ENCODE peak calls at places on chromosomes 13 and 19, in seven cellular contexts. Q is HepG2, O is IMR-90, A is esophagus squamous epithelium, R is ovary, E is A549, P is uterus. K is an unnamed sample.

GRCh38 chr13:94182185-94182761 is 297.2 kb downstream of the DCT start:
- DNase-seq in Q (no peak), O (no peak), A (no peak), R (no peak), E (no peak), P (no peak), K (no peak)

GRCh38 chr19:40423938-40424337 is 1.9 kb downstream of the SERTAD1 start:
- DNase-seq in Q (no peak), O (no peak), A (no peak), R (no peak), E (no peak), P (no peak), K (no peak)

GRCh38 chr13:21670006-21670882 is 629 bp upstream of the FGF9 start:
- DNase-seq in Q (no peak), O (peak), A (no peak), R (peak), E (peak), P (peak), K (peak)

GRCh38 chr19:45163156-45163555 is 2.4 kb upstream of the NKPD1 start:
- DNase-seq in Q (no peak), O (no peak), A (no peak), R (no peak), E (no peak), P (no peak), K (no peak)

GRCh38 chr19:55526216-55527196 is 10.4 kb downstream of the SBK2 start:
- DNase-seq in Q (peak), O (peak), A (no peak), R (no peak), E (peak), P (peak), K (peak)

GRCh38 chr13:51380269-51380668 is 40.8 kb downstream of the SERPINE3 start:
- DNase-seq in Q (no peak), O (peak), A (no peak), R (no peak), E (no peak), P (no peak), K (no peak)

GRCh38 chr13:35723820-35724219 is 247.3 kb upstream of the MAB21L1 start:
- DNase-seq in Q (peak), O (peak), A (no peak), R (peak), E (no peak), P (no peak), K (no peak)

GRCh38 chr13:25489238-25489637 is 117.5 kb downstream of the ATP8A2 start:
- DNase-seq in Q (no peak), O (no peak), A (no peak), R (no peak), E (no peak), P (no peak), K (no peak)

GRCh38 chr19:42420055-42420544 is 7.1 kb downstream of the LIPE start:
- DNase-seq in Q (peak), O (peak), A (no peak), R (no peak), E (peak), P (no peak), K (no peak)

GRCh38 chr13:49305824-49306425 is 58.2 kb downstream of the CDADC1 start:
- DNase-seq in Q (no peak), O (no peak), A (no peak), R (no peak), E (no peak), P (no peak), K (no peak)

GRCh38 chr19:32830231-32831014 is 39.1 kb downstream of the SLC7A9 start:
- DNase-seq in Q (no peak), O (peak), A (no peak), R (no peak), E (no peak), P (no peak), K (no peak)

GRCh38 chr19:23762884-23763711 is 4.4 kb upstream of the ZNF681 start:
- DNase-seq in Q (no peak), O (peak), A (peak), R (peak), E (no peak), P (peak), K (peak)

GRCh38 chr13:35714588-35714987 is 238.1 kb upstream of the MAB21L1 start:
- DNase-seq in Q (no peak), O (no peak), A (no peak), R (no peak), E (no peak), P (no peak), K (no peak)

GRCh38 chr19:11418518-11419506 is at the start of gene RGL3:
- DNase-seq in Q (no peak), O (no peak), A (no peak), R (no peak), E (no peak), P (no peak), K (peak)

GRCh38 chr19:58456111-58456510 is 4.7 kb downstream of the ZNF324B start:
- DNase-seq in Q (no peak), O (no peak), A (no peak), R (no peak), E (no peak), P (no peak), K (no peak)

GRCh38 chr13:38180670-38181069 is 169.0 kb upstream of the UFM1 start:
- DNase-seq in Q (no peak), O (no peak), A (no peak), R (no peak), E (no peak), P (no peak), K (no peak)

GRCh38 chr13:93628136-93628535 is 401.5 kb downstream of the GPC6 start:
- DNase-seq in Q (no peak), O (no peak), A (no peak), R (no peak), E (no peak), P (no peak), K (no peak)

GRCh38 chr13:98447881-98448641 is 128.8 kb downstream of the STK24 start:
- DNase-seq in Q (no peak), O (no peak), A (no peak), R (peak), E (peak), P (no peak), K (peak)

GRCh38 chr13:110419391-110419791 is 112.3 kb downstream of the COL4A2 start:
- DNase-seq in Q (peak), O (no peak), A (no peak), R (no peak), E (peak), P (no peak), K (no peak)

GRCh38 chr19:41893899-41894298 is 10.9 kb downstream of the ARHGEF1 start:
- DNase-seq in Q (peak), O (peak), A (no peak), R (no peak), E (peak), P (no peak), K (no peak)

GRCh38 chr13:75787249-75787940 is 151.3 kb downstream of the LMO7 start:
- DNase-seq in Q (no peak), O (peak), A (no peak), R (no peak), E (peak), P (no peak), K (no peak)

GRCh38 chr13:90696254-90696653 is 651.2 kb upstream of the MIR17HG start:
- DNase-seq in Q (no peak), O (peak), A (no peak), R (no peak), E (peak), P (no peak), K (no peak)

GRCh38 chr13:99662678-99663077 is 161.4 kb downstream of the TM9SF2 start:
- DNase-seq in Q (peak), O (no peak), A (no peak), R (no peak), E (no peak), P (no peak), K (no peak)

GRCh38 chr13:106612688-106613087 is 44.8 kb upstream of the ARGLU1 start:
- DNase-seq in Q (no peak), O (peak), A (no peak), R (peak), E (no peak), P (peak), K (peak)

GRCh38 chr13:99301913-99302636 is 5.1 kb downstream of the GPR183 start:
- DNase-seq in Q (no peak), O (no peak), A (no peak), R (no peak), E (no peak), P (no peak), K (no peak)

GRCh38 chr19:44745386-44745831 is 3.1 kb upstream of the BCL3 start:
- DNase-seq in Q (no peak), O (peak), A (no peak), R (peak), E (peak), P (peak), K (no peak)

GRCh38 chr13:29934531-29935308 is 84.3 kb upstream of the UBL3 start:
- DNase-seq in Q (no peak), O (no peak), A (no peak), R (no peak), E (no peak), P (no peak), K (no peak)

GRCh38 chr13:32202268-32202667 is 112.9 kb downstream of the ZAR1L start:
- DNase-seq in Q (no peak), O (no peak), A (no peak), R (no peak), E (no peak), P (no peak), K (no peak)

GRCh38 chr13:36432106-36432544 is at the start of gene CCNA1:
- DNase-seq in Q (no peak), O (no peak), A (no peak), R (peak), E (peak), P (peak), K (peak)

GRCh38 chr13:84211048-84211447 is 328.8 kb upstream of the SLITRK1 start:
- DNase-seq in Q (no peak), O (no peak), A (no peak), R (no peak), E (no peak), P (no peak), K (no peak)

GRCh38 chr13:44267966-44268365 is 105.7 kb upstream of the SERP2 start:
- DNase-seq in Q (no peak), O (peak), A (no peak), R (no peak), E (peak), P (no peak), K (no peak)

GRCh38 chr19:55044286-55044685 is 6.2 kb upstream of the GP6 start:
- DNase-seq in Q (no peak), O (no peak), A (no peak), R (no peak), E (no peak), P (no peak), K (no peak)

GRCh38 chr19:38003427-38004099 is 96.6 kb downstream of the SIPA1L3 start:
- DNase-seq in Q (no peak), O (peak), A (no peak), R (peak), E (no peak), P (peak), K (peak)
- TF ChIP-seq POLR2A in Q (no peak), O (peak), A (no peak), R (no peak), E (no peak), P (peak), K (peak)

GRCh38 chr19:1169921-1170885 is 3.9 kb downstream of the SBNO2 start:
- DNase-seq in Q (no peak), O (peak), A (no peak), R (peak), E (no peak), P (peak), K (no peak)
- H3K27ac ChIP-seq in Q (peak), O (peak), A (peak), R (peak), E (peak), P (peak), K (no peak)

GRCh38 chr19:12954150-12954962 is 2.7 kb downstream of the GADD45GIP1 start:
- DNase-seq in Q (no peak), O (no peak), A (no peak), R (no peak), E (no peak), P (no peak), K (no peak)
- TF ChIP-seq POLR2A in Q (no peak), O (no peak), A (no peak), R (no peak), E (no peak), P (no peak), K (no peak)

DNA sequence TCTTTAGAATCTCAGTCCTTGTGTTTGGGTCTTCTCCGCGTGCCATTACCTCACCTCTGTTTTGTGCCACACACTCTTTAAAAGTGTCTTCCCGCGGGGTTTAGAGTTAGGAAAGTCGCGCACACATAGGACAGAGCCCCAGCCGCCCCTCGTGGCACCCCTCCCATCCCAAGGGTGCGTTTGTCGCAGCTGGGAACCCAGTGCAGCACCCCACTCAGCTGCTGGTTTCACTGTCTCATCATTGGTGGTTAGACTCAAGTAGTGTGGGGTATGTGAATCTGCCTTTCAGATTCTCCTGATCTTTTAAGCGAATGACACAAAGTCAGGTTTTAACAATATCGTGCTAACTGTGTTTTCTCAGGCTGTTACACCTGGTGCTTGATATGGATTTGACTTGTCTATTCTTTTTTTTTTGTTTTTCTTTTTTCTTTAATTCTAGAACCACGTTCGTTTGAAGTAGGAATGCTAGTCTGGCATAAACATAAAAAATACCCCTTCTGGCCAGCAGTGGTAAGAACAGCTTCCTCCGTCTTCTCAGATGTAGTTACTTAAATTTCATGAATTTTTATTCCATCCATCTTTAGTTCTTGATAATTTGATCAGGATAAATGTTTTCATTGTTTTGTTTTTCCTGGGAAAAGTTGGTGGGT is 19.5 kb upstream of the NDUFS7 start:
- DNase-seq in Q (no peak), O (peak), A (no peak), R (no peak), E (no peak), P (no peak), K (no peak)
- H3K27ac ChIP-seq in Q (no peak), O (no peak), A (no peak), R (no peak), E (no peak), P (no peak), K (no peak)

DNA sequence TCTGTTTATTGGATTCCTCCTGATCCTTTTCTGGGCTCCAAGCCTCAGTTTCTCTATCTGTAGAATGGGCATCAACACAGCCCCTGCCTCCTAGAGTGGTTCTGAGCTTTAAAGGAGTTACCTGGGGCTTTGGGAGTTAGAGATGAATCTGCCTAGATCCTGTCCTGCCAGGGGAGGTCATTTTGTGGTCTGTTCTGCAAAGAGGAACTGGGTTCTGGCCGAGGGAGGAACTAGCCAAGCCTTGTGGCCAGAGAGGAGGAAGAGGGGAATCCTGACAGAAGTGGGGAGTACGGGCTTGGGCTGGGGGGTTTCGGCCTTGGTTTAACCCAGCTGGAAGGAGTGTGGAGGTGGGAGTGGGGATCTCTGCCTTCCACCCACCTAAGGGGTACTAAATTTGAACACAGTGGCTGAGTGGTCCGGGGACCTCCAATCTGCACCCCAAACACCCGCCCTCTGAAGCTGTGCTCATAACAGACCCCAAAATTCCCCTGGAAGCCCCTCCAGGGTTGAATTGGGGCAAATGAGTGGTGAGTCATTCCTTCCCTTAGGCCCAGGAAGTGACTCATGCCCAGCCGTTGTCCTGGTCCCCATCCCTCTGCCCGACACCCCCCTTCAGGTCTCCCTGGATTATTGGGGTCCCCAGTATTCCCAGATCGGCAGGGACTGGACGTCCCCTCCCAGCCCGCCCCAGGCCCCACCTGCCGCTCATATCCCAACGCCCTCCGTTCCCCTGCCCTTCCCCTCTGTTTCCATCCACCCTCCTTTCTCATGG is 2.8 kb downstream of the ADGRE5 start:
- DNase-seq in Q (no peak), O (peak), A (no peak), R (no peak), E (no peak), P (peak), K (no peak)
- TF ChIP-seq POLR2A in Q (no peak), O (no peak), A (no peak), R (no peak), E (no peak), P (no peak), K (no peak)

GRCh38 chr13:39656325-39656677 is 839 bp downstream of the COG6 start:
- DNase-seq in Q (no peak), O (peak), A (no peak), R (no peak), E (no peak), P (no peak), K (no peak)

GRCh38 chr13:39655041-39655568 is 357 bp upstream of the COG6 start:
- DNase-seq in Q (no peak), O (no peak), A (no peak), R (no peak), E (no peak), P (no peak), K (no peak)
- H3K27ac ChIP-seq in Q (no peak), O (no peak), A (peak), R (peak), E (peak), P (peak), K (peak)

GRCh38 chr19:677201-677600 is 1.0 kb downstream of the FSTL3 start:
- DNase-seq in Q (peak), O (peak), A (no peak), R (peak), E (peak), P (peak), K (peak)

GRCh38 chr19:674282-675151 is 1.7 kb upstream of the FSTL3 start:
- DNase-seq in Q (peak), O (no peak), A (no peak), R (peak), E (no peak), P (no peak), K (no peak)

GRCh38 chr19:676007-676342 is 217 bp upstream of the FSTL3 start:
- DNase-seq in Q (no peak), O (no peak), A (no peak), R (peak), E (no peak), P (no peak), K (no peak)

GRCh38 chr19:677601-678380 is 1.6 kb downstream of the FSTL3 start:
- DNase-seq in Q (no peak), O (no peak), A (no peak), R (peak), E (peak), P (no peak), K (no peak)

GRCh38 chr19:676343-677105 is at the start of gene FSTL3:
- DNase-seq in Q (no peak), O (no peak), A (no peak), R (peak), E (peak), P (peak), K (no peak)
- TF ChIP-seq POLR2A in Q (no peak), O (peak), A (no peak), R (peak), E (peak), P (peak), K (no peak)

GRCh38 chr13:112204881-112205327 is 138.0 kb downstream of the SOX1 start:
- DNase-seq in Q (no peak), O (no peak), A (no peak), R (no peak), E (no peak), P (no peak), K (no peak)
- H3K27ac ChIP-seq in Q (no peak), O (no peak), A (no peak), R (no peak), E (no peak), P (no peak), K (no peak)

GRCh38 chr13:39655569-39656324 is at the start of gene COG6:
- DNase-seq in Q (peak), O (peak), A (peak), R (peak), E (peak), P (peak), K (peak)
- TF ChIP-seq POLR2A in Q (peak), O (peak), A (no peak), R (no peak), E (peak), P (peak), K (peak)